ENCODE peak calls at places on chromosomes 1 and 21, in seven cellular contexts. V is SJCRH30, G is transverse colon, Y is adrenal gland, J is cardiac muscle cell, A is endothelial cell of umbilical vein, B is HCT116. S is an unnamed sample. For H3K36me3 and H3K4me1, the result is how much of the 10 kb centered on the place peaks cover.

GRCh38 chr1:28601696-28602095 is 9.6 kb downstream of the RAB42 start:
- DNase-seq in J (peak), Y (peak), A (peak), B (peak), G (no peak), V (peak), S (no peak)

GRCh38 chr1:150408800-150409199 is 44.9 kb downstream of the RPRD2 start:
- DNase-seq in G (no peak), V (no peak), Y (no peak), J (no peak), B (no peak), A (no peak), S (no peak)

GRCh38 chr1:9869831-9870251 is 40.2 kb downstream of the CTNNBIP1 start:
- DNase-seq in A (no peak), V (no peak), B (no peak), Y (no peak), J (no peak), G (peak), S (peak)

GRCh38 chr1:93200714-93201113 is 20.2 kb downstream of the CCDC18 start:
- DNase-seq in Y (no peak), J (no peak), A (no peak), G (no peak), B (no peak), V (no peak), S (no peak)

GRCh38 chr1:246040200-246040890 is 466.7 kb downstream of the SMYD3 start:
- DNase-seq in V (no peak), J (no peak), G (no peak), B (no peak), A (no peak), Y (no peak), S (no peak)

GRCh38 chr21:44512496-44513388 is 27.3 kb downstream of the KRTAP10-1 start:
- DNase-seq in A (no peak), V (no peak), G (no peak), J (no peak), B (no peak), Y (no peak), S (no peak)

GRCh38 chr1:109090415-109091195 is at the start of gene TMEM167B:
- DNase-seq in G (peak), B (peak), J (peak), A (peak), V (peak), Y (peak), S (peak)

GRCh38 chr1:181469829-181470228 is 13.5 kb upstream of the CACNA1E start:
- DNase-seq in A (no peak), Y (peak), B (no peak), V (no peak), J (peak), G (no peak), S (peak)

GRCh38 chr1:108747128-108747827 is 804 bp downstream of the STXBP3 start:
- DNase-seq in V (peak), B (peak), A (peak), G (peak), Y (peak), J (peak), S (peak)

GRCh38 chr1:24118410-24119242 is 6.7 kb upstream of the MYOM3 start:
- DNase-seq in B (no peak), Y (no peak), V (no peak), J (no peak), A (no peak), G (peak), S (peak)

GRCh38 chr1:239368436-239369109 is 17.8 kb upstream of the CHRM3 start:
- DNase-seq in Y (no peak), G (peak), V (no peak), A (no peak), B (no peak), J (no peak), S (peak)

GRCh38 chr1:156103521-156103947 is 11.0 kb upstream of the LMNA start:
- DNase-seq in Y (no peak), G (peak), A (peak), J (peak), B (no peak), V (no peak), S (no peak)

GRCh38 chr1:3470650-3471355 is 16.3 kb downstream of the ARHGEF16 start:
- DNase-seq in Y (no peak), G (no peak), B (no peak), A (no peak), J (no peak), V (no peak), S (no peak)

GRCh38 chr1:54803761-54804470 is 2.8 kb upstream of the TTC22 start:
- DNase-seq in A (no peak), Y (peak), B (no peak), V (no peak), J (peak), G (peak), S (peak)

GRCh38 chr1:28170036-28170596 is 6.4 kb downstream of the PTAFR start:
- DNase-seq in B (no peak), J (no peak), Y (no peak), V (no peak), A (no peak), G (no peak), S (no peak)

GRCh38 chr1:192535916-192536662 is 39.5 kb upstream of the RGS1 start:
- DNase-seq in A (no peak), Y (no peak), V (no peak), J (no peak), B (no peak), G (no peak), S (no peak)

GRCh38 chr1:55037733-55038551 is 1.4 kb upstream of the PCSK9 start:
- DNase-seq in G (no peak), V (no peak), Y (no peak), A (no peak), B (no peak), J (no peak), S (no peak)

GRCh38 chr1:20114021-20114648 is 5.2 kb downstream of the PLA2G2D start:
- DNase-seq in J (no peak), V (no peak), Y (no peak), A (no peak), B (no peak), G (no peak), S (no peak)

GRCh38 chr1:94101613-94101940 is 19.4 kb downstream of the ABCA4 start:
- DNase-seq in G (no peak), J (no peak), B (no peak), Y (no peak), A (no peak), V (no peak), S (no peak)

GRCh38 chr21:27423073-27423472 is 456.2 kb upstream of the ADAMTS5 start:
- DNase-seq in Y (peak), J (peak), A (no peak), V (peak), G (peak), B (no peak), S (no peak)

GRCh38 chr1:153465728-153466625 is 5.5 kb upstream of the S100A7 start:
- DNase-seq in A (peak), Y (peak), J (peak), B (peak), V (peak), G (peak), S (peak)

GRCh38 chr1:234899041-234899787 is 229.4 kb downstream of the TOMM20 start:
- DNase-seq in Y (peak), A (peak), B (no peak), J (peak), G (no peak), V (peak), S (no peak)

GRCh38 chr1:37958690-37959089 is 11.8 kb upstream of the INPP5B start:
- DNase-seq in A (no peak), B (no peak), V (no peak), G (no peak), Y (no peak), J (peak), S (no peak)

GRCh38 chr1:58809327-58810040 is 25.6 kb upstream of the JUN start:
- DNase-seq in Y (peak), G (no peak), V (no peak), J (peak), B (no peak), A (peak), S (no peak)

GRCh38 chr1:218846166-218846565 is 327.5 kb upstream of the LYPLAL1 start:
- DNase-seq in A (no peak), V (no peak), B (no peak), G (no peak), Y (no peak), J (no peak), S (no peak)

GRCh38 chr1:7454052-7454815 is 316.9 kb upstream of the VAMP3 start:
- DNase-seq in B (no peak), A (no peak), V (peak), Y (no peak), G (peak), J (peak), S (peak)

GRCh38 chr1:3741566-3742438 is 10.4 kb upstream of the CCDC27 start:
- DNase-seq in V (no peak), Y (no peak), G (no peak), B (no peak), J (no peak), A (no peak), S (no peak)

GRCh38 chr1:200488375-200489165 is 78.7 kb upstream of the ZNF281 start:
- DNase-seq in B (peak), G (peak), A (peak), J (peak), Y (peak), V (peak), S (peak)
- H3K4me3 ChIP-seq in B (no peak), G (no peak), A (no peak), J (no peak), Y (no peak), V (no peak), S (no peak)

DNA sequence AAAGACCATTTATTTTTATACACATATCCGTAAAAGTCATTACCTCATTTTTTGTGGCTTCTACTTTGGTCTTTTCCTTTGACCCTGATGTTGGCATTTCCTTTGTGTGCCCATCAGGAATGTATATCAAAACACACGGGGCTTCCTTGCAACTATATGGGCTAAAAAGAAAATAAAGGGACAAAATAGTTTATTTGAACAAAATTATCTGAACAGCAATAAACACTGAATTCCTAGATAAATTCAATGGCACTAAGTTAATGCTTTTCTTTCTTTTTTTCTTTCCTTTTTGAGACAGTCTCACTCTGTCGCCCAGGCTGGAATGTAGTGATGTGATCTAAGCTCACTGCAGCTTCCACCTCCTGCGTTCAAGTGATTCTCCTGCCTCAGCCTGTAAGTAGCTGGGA is 45.2 kb downstream of the EPRS1 start:
- DNase-seq in G (no peak), A (peak), J (no peak), Y (no peak), B (no peak), V (no peak), S (no peak)
- H3K36me3 ChIP-seq in G (half or more), A (under half), J (half or more), Y (under half), B (under half), V (half or more), S (under half)

GRCh38 chr1:247442164-247442563 is 15.7 kb downstream of the OR2B11 start:
- DNase-seq in V (no peak), B (no peak), J (no peak), G (no peak), Y (no peak), A (no peak), S (no peak)
- H3K4me1 ChIP-seq in V (under half), B (under half), J (under half), G (under half), Y (under half), A (under half), S (under half)

GRCh38 chr1:202723708-202724107 is 13.5 kb upstream of the SYT2 start:
- DNase-seq in J (no peak), G (no peak), Y (no peak), A (no peak), V (no peak), B (no peak), S (no peak)
- H3K4me3 ChIP-seq in J (no peak), G (no peak), Y (no peak), A (no peak), V (no peak), B (no peak), S (no peak)

GRCh38 chr1:64847666-64848065 is 102.8 kb downstream of the RAVER2 start:
- DNase-seq in B (no peak), J (no peak), V (no peak), G (no peak), Y (no peak), A (no peak), S (no peak)
- H3K36me3 ChIP-seq in B (under half), J (under half), V (under half), G (under half), Y (under half), A (half or more), S (under half)

GRCh38 chr21:34878501-34878900 is 170.6 kb downstream of the RUNX1 start:
- DNase-seq in G (peak), B (no peak), A (no peak), J (no peak), Y (no peak), V (no peak), S (peak)
- H3K4me1 ChIP-seq in G (under half), B (under half), A (under half), J (under half), Y (under half), V (under half), S (under half)

GRCh38 chr1:62688687-62689085 is 500 bp upstream of the DOCK7 start:
- DNase-seq in B (no peak), V (no peak), Y (no peak), J (peak), A (no peak), G (no peak), S (peak)

GRCh38 chr1:62687903-62688686 is at the start of gene DOCK7:
- DNase-seq in J (peak), A (peak), Y (peak), V (peak), G (peak), B (peak), S (peak)

GRCh38 chr1:62687421-62687902 is 724 bp downstream of the DOCK7 start:
- DNase-seq in B (no peak), A (peak), V (peak), Y (peak), G (no peak), J (peak), S (peak)

GRCh38 chr1:62685431-62685859 is 2.7 kb downstream of the DOCK7 start:
- DNase-seq in J (no peak), V (no peak), B (no peak), A (no peak), G (no peak), Y (no peak), S (no peak)

GRCh38 chr1:62686822-62687221 is 1.4 kb downstream of the DOCK7 start:
- DNase-seq in Y (no peak), B (no peak), V (no peak), G (no peak), J (no peak), A (no peak), S (no peak)
- H3K4me3 ChIP-seq in Y (no peak), B (peak), V (peak), G (peak), J (peak), A (peak), S (no peak)

GRCh38 chr1:11967028-11967547 is 13.2 kb upstream of the MFN2 start:
- DNase-seq in V (peak), G (peak), J (peak), A (peak), B (peak), Y (peak), S (peak)
- H3K36me3 ChIP-seq in V (under half), G (under half), J (under half), A (under half), B (under half), Y (under half), S (under half)

S was measured in small intestine.